ENCODE peak calls at places on chromosome 17, in six cellular contexts. Z is heart right ventricle, S is aorta, Q is astrocyte of the hippocampus, A is dermis microvascular lymphatic vessel endothelial cell, M is OCI-LY7. R is an unnamed sample.

GRCh38 chr17:75561927-75562603 is 25.5 kb upstream of the MYO15B start:
- DNase-seq in Z (no peak), S (no peak), Q (peak), A (no peak), M (no peak), R (no peak)

GRCh38 chr17:47736501-47737211 is 3.6 kb downstream of the TBX21 start:
- DNase-seq in Z (no peak), S (peak), Q (no peak), A (no peak), M (no peak), R (no peak)

GRCh38 chr17:18117974-18118632 is 9.5 kb downstream of the MYO15A start:
- DNase-seq in Z (no peak), S (no peak), Q (no peak), A (no peak), M (no peak), R (no peak)

GRCh38 chr17:46026045-46026814 is 27.2 kb downstream of the STH start:
- DNase-seq in Z (no peak), S (no peak), Q (no peak), A (no peak), M (no peak), R (no peak)

GRCh38 chr17:51152766-51153209 is 571 bp upstream of the NME1 start:
- DNase-seq in Z (no peak), S (no peak), Q (no peak), A (peak), M (no peak), R (no peak)

GRCh38 chr17:59786536-59787319 is 79.3 kb downstream of the VMP1 start:
- DNase-seq in Z (no peak), S (no peak), Q (peak), A (peak), M (peak), R (peak)

GRCh38 chr17:27502526-27503324 is 46.5 kb downstream of the KSR1 start:
- DNase-seq in Z (no peak), S (peak), Q (peak), A (no peak), M (no peak), R (no peak)

GRCh38 chr17:62075308-62075815 is 10.3 kb upstream of the MED13 start:
- DNase-seq in Z (no peak), S (no peak), Q (peak), A (no peak), M (no peak), R (no peak)

R was measured in endothelial cell of umbilical vein.